ENCODE peak calls at places on chromosomes 12 and 14, in five cellular contexts. K is IMR-90, B is upper lobe of left lung, U is HCT116, D is uterus. Y is an unnamed sample.

GRCh38 chr12:100391856-100392255 is 35.0 kb downstream of the SLC17A8 start:
- DNase-seq in K (no peak), B (no peak), U (no peak), D (no peak), Y (no peak)

GRCh38 chr12:53074290-53074998 is 4.7 kb downstream of the SPRYD3 start:
- DNase-seq in K (no peak), B (no peak), U (no peak), D (peak; percentile 37), Y (peak; percentile 83)

GRCh38 chr12:15837141-15837781 is 44.9 kb upstream of the STRAP start:
- DNase-seq in K (peak; percentile 66), B (no peak), U (no peak), D (no peak), Y (no peak)

GRCh38 chr14:21168055-21168454 is 12.2 kb upstream of the OR5AU1 start:
- DNase-seq in K (peak; percentile 52), B (peak; percentile 27), U (no peak), D (no peak), Y (no peak)

GRCh38 chr14:94751321-94751720 is 18.6 kb downstream of the GSC start:
- DNase-seq in K (no peak), B (no peak), U (no peak), D (no peak), Y (no peak)

GRCh38 chr12:64611430-64612286 is 1.4 kb downstream of the RASSF3 start:
- DNase-seq in K (peak; percentile 27), B (peak; percentile 84), U (no peak), D (peak; percentile 50), Y (peak; percentile 89)

GRCh38 chr14:51157012-51157411 is 62.1 kb upstream of the TRIM9 start:
- DNase-seq in K (peak; percentile 8), B (no peak), U (peak; percentile 16), D (no peak), Y (no peak)

GRCh38 chr14:104665663-104666522 is 23.5 kb upstream of the INF2 start:
- DNase-seq in K (no peak), B (peak; percentile 86), U (peak; percentile 91), D (no peak), Y (no peak)

GRCh38 chr12:19288603-19289244 is 150.6 kb upstream of the AEBP2 start:
- DNase-seq in K (peak; percentile 44), B (no peak), U (peak; percentile 22), D (no peak), Y (no peak)

GRCh38 chr12:125218952-125219351 is 153.7 kb downstream of the AACS start:
- DNase-seq in K (no peak), B (no peak), U (no peak), D (no peak), Y (no peak)

GRCh38 chr14:68137704-68138619 is 318.4 kb downstream of the RAD51B start:
- DNase-seq in K (peak; percentile 95), B (no peak), U (peak; percentile 84), D (peak; percentile 73), Y (peak; percentile 80)

GRCh38 chr12:127273621-127274020 is 993.3 kb upstream of the TMEM132C start:
- DNase-seq in K (peak; percentile 55), B (no peak), U (no peak), D (no peak), Y (no peak)

GRCh38 chr12:110778801-110779577 is 36.3 kb upstream of the PPP1CC start:
- DNase-seq in K (no peak), B (no peak), U (no peak), D (no peak), Y (no peak)

GRCh38 chr12:30931222-30931621 is 4.7 kb downstream of the TSPAN11 start:
- DNase-seq in K (no peak), B (no peak), U (no peak), D (no peak), Y (no peak)

GRCh38 chr14:100558226-100558625 is 29.0 kb downstream of the BEGAIN start:
- DNase-seq in K (no peak), B (peak; percentile 54), U (no peak), D (no peak), Y (no peak)

GRCh38 chr14:105283899-105284298 is 16.9 kb downstream of the BRF1 start:
- DNase-seq in K (no peak), B (peak; percentile 48), U (no peak), D (no peak), Y (no peak)

GRCh38 chr12:6792522-6793201 is 3.3 kb downstream of the CD4 start:
- DNase-seq in K (peak; percentile 13), B (no peak), U (no peak), D (no peak), Y (no peak)
- H3K4me3 ChIP-seq in K (no peak overlapping the region), B (no peak overlapping the region), U (no peak overlapping the region), D (no peak overlapping the region), Y (no peak overlapping the region)

GRCh38 chr14:22464422-22465142 is 124.4 kb downstream of the DAD1 start:
- DNase-seq in K (no peak), B (no peak), U (no peak), D (no peak), Y (no peak)

GRCh38 chr14:22463763-22464173 is 125.3 kb downstream of the DAD1 start:
- DNase-seq in K (no peak), B (no peak), U (no peak), D (no peak), Y (no peak)

GRCh38 chr14:22462923-22463322 is 126.1 kb downstream of the DAD1 start:
- DNase-seq in K (no peak), B (no peak), U (no peak), D (no peak), Y (no peak)

GRCh38 chr14:22466520-22466919 is 122.5 kb downstream of the DAD1 start:
- DNase-seq in K (peak; percentile 47), B (no peak), U (no peak), D (no peak), Y (no peak)

DNA sequence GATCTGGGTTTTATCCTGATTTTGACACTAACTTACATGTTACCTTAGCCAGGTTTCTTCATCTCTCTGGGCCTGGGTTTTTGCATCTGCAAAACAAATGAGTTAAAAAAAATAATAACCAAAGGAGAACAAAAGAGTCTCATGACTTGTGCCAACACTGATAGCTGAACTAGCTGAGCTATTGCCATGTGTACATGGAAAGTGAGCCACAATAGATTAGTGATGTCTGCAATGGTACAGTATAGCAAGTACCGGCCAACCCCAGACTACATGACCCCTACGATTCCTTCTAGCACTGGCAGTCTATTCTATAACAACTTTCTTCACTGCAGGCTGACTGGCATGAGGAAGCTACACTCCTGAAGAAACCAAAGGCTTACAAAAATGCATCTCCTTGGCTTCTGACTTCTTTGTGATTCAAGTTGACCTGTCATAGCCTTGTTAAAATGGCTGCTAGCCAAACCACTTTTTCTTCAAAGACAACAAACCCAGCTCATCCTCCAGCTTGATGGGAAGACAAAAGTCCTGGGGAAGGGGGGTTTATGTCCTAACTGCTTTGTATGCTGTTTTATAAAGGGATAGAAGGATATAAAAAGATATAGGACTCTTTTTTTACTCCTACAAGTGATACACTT is 123.7 kb downstream of the DAD1 start:
- DNase-seq in K (peak; percentile 1), B (no peak), U (no peak), D (no peak), Y (no peak)
- TF ChIP-seq POLR2A in K (no peak), B (no peak), U (no peak), D (no peak), Y (no peak)

GRCh38 chr12:121888083-121888477 is 510 bp upstream of the PSMD9 start:
- DNase-seq in K (no peak), B (no peak), U (no peak), D (no peak), Y (no peak)
- TF ChIP-seq CTCF in K (no peak), B (no peak), U (no peak), D (no peak), Y (no peak)

GRCh38 chr14:77046706-77047105 is 18.2 kb upstream of the IRF2BPL start:
- DNase-seq in K (no peak), B (no peak), U (no peak), D (no peak), Y (no peak)

GRCh38 chr14:77043177-77043983 is 14.9 kb upstream of the IRF2BPL start:
- DNase-seq in K (peak; percentile 91), B (no peak), U (no peak), D (peak; percentile 76), Y (no peak)

GRCh38 chr14:77043984-77044485 is 15.5 kb upstream of the IRF2BPL start:
- DNase-seq in K (no peak), B (no peak), U (no peak), D (peak; percentile 47), Y (no peak)

GRCh38 chr14:77044776-77045569 is 16.5 kb upstream of the IRF2BPL start:
- DNase-seq in K (no peak), B (no peak), U (no peak), D (peak; percentile 88), Y (peak; percentile 93)

GRCh38 chr14:77045570-77045890 is 17.0 kb upstream of the IRF2BPL start:
- DNase-seq in K (no peak), B (no peak), U (no peak), D (no peak), Y (no peak)
- H3K4me3 ChIP-seq in K (no peak overlapping the region), B (no peak overlapping the region), U (peak overlapping the region; percentile 19), D (no peak overlapping the region), Y (no peak overlapping the region)

GRCh38 chr14:90827919-90828610 is 11.8 kb upstream of the TTC7B start:
- DNase-seq in K (peak; percentile 76), B (peak; percentile 99), U (peak; percentile 73), D (peak; percentile 92), Y (peak; percentile 92)
- TF ChIP-seq POLR2A in K (no peak), B (no peak), U (no peak), D (peak; percentile 79), Y (no peak)

GRCh38 chr12:46374711-46375110 is 2.1 kb upstream of the SLC38A2 start:
- DNase-seq in K (no peak), B (no peak), U (no peak), D (no peak), Y (no peak)

GRCh38 chr12:46372131-46372851 is at the start of gene SLC38A2:
- DNase-seq in K (peak; percentile 90), B (peak; percentile 93), U (peak; percentile 71), D (peak; percentile 98), Y (peak; percentile 97)

GRCh38 chr12:46372852-46373302 is 304 bp upstream of the SLC38A2 start:
- DNase-seq in K (no peak), B (peak; percentile 100), U (no peak), D (no peak), Y (no peak)

GRCh38 chr12:46374286-46374685 is 1.7 kb upstream of the SLC38A2 start:
- DNase-seq in K (no peak), B (no peak), U (no peak), D (no peak), Y (no peak)

DNA sequence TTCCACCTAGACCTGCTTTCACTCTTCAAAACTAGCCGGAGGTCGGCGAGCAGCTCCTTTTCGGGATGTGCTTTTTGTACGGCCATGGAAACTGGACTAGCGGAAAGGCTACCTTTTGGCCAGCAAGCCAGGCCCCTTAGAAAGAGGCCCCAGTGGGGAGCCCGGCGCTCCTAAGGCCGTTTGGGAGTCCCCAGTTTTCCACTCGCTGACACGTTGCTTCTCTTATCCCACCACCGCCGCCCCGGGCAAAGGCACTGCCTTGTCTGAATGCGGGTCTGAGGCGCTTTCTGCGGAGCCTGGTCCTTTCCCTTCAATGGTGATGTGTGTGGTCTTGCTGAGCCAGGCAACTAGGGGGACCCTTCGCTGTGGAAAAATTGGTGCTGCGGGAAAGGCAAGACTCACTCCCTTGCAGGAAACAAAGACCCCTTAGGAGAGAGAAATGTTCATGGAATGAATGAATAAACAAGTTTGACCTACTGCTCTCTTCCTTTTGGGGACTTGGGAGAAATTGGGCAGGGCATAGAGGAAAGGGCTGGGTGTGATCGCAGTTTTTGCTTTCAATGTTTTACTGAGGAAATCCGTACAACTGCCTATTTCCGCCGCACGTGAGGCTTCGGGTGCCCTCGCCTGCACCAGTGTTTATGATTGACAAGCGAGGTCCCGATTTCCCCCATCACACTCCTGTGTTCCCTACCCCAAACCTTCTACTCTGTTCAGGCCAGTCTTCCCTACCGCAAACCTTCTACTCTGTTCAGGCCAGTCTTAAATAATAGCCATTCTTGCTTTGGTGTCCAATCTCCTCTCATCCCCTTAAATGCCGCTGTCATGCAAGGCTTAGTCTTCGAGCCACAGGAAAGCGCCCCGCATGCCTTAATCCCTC is 970 bp upstream of the SLC38A2 start:
- DNase-seq in K (peak; percentile 68), B (peak; percentile 66), U (no peak), D (peak; percentile 72), Y (peak; percentile 53)
- TF ChIP-seq CTCF in K (peak; percentile 35), B (no peak), U (no peak), D (peak; percentile 22), Y (no peak)